ENCODE peak calls at places on chromosomes 7 and 10, in seven cellular contexts. J is Caco-2; R is left ventricle myocardium inferior; T is CD8-positive, alpha-beta T cell; A is adrenal gland; K is mammary epithelial cell; U is pancreas. W is an unnamed sample. For H3K36me3, the result is how much of the 10 kb centered on the place peaks cover.

GRCh38 chr7:44761207-44762161 is 12.8 kb downstream of the ZMIZ2 start:
- DNase-seq in J (no peak), R (peak), T (no peak), A (no peak), K (no peak), U (no peak), W (no peak)

GRCh38 chr7:15889501-15889900 is 203.0 kb upstream of the MEOX2 start:
- DNase-seq in J (peak), R (no peak), T (no peak), A (peak), K (no peak), U (no peak), W (peak)

GRCh38 chr7:94655884-94656657 is at the start of gene SGCE:
- DNase-seq in J (peak), R (peak), T (peak), A (peak), K (peak), U (peak), W (peak)

GRCh38 chr10:59181668-59182067 is 5.2 kb downstream of the PHYHIPL start:
- DNase-seq in J (peak), R (no peak), T (no peak), A (peak), K (peak), U (peak), W (peak)

GRCh38 chr7:141374425-141374824 is 176.8 kb upstream of the AGK start:
- DNase-seq in J (no peak), R (no peak), T (no peak), A (no peak), K (no peak), U (no peak), W (no peak)

GRCh38 chr7:90764848-90765570 is 168.9 kb downstream of the CDK14 start:
- DNase-seq in J (no peak), R (no peak), T (no peak), A (no peak), K (no peak), U (no peak), W (no peak)

GRCh38 chr10:12703813-12704212 is 297.7 kb downstream of the CCDC3 start:
- DNase-seq in J (no peak), R (no peak), T (no peak), A (no peak), K (peak), U (no peak), W (peak)

GRCh38 chr10:75189266-75190096 is 21.1 kb upstream of the VDAC2 start:
- DNase-seq in J (no peak), R (no peak), T (no peak), A (no peak), K (no peak), U (no peak), W (no peak)

GRCh38 chr10:19209319-19209718 is 160.7 kb downstream of the MALRD1 start:
- DNase-seq in J (no peak), R (no peak), T (no peak), A (no peak), K (no peak), U (no peak), W (no peak)

GRCh38 chr10:126066491-126066890 is 170.1 kb downstream of the FANK1 start:
- DNase-seq in J (no peak), R (no peak), T (no peak), A (no peak), K (no peak), U (no peak), W (no peak)

DNA sequence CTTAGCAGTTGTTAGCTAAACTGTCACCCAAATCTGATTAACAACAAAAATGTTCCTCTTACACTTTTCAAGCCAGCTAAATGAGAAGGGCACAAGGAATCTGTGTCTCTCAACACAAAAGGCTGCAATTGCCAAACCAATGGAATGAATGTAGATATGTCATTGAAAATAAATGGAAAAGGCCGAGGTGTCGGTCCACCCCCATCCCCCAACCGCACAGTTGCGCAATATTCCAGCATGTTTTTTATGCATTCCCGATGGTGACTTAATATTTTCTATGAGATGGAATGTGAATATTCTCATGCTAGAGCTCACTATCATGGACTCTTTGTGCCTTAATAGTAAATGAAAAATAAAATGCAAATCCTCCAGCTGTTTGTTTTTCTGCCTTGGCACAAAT is 181.6 kb upstream of the LRGUK start:
- DNase-seq in J (no peak), R (no peak), T (no peak), A (no peak), K (no peak), U (no peak), W (no peak)
- H3K36me3 ChIP-seq in J (under half), R (under half), T (under half), A (under half), K (under half), U (under half), W (under half)

GRCh38 chr10:69885379-69886156 is 83.9 kb downstream of the COL13A1 start:
- DNase-seq in J (no peak), R (no peak), T (no peak), A (no peak), K (no peak), U (no peak), W (no peak)
- TF ChIP-seq CTCF in J (peak), R (peak), T (no peak), A (no peak), K (peak), U (no peak), W (peak)

DNA sequence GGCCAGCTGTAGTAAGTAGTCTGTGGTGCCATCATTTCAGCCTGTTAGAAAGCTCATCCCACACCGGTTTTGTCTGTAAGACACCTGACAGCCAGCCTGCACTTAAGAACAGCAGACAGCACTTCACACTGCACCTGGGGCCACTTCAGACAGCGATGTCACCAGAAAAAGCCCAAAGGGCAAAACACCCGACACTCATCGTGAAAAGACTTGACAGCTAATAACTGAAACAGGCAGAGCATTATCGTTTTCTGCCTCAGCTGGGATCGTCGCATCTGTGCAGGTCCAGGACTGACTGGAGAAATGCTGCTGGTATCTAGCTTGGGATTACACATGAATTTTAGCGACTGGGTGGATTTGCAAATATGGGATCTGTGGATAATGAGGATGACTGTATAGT is 16.8 kb upstream of the LAT2 start:
- DNase-seq in J (no peak), R (no peak), T (no peak), A (no peak), K (no peak), U (no peak), W (no peak)
- H3K36me3 ChIP-seq in J (under half), R (half or more), T (half or more), A (half or more), K (half or more), U (half or more), W (under half)

GRCh38 chr7:32415936-32416335 is 74.2 kb downstream of the LSM5 start:
- DNase-seq in J (no peak), R (no peak), T (no peak), A (no peak), K (peak), U (no peak), W (peak)

GRCh38 chr7:32415519-32415918 is 74.7 kb downstream of the LSM5 start:
- DNase-seq in J (no peak), R (no peak), T (no peak), A (no peak), K (no peak), U (no peak), W (no peak)

GRCh38 chr7:32416846-32417245 is 73.3 kb downstream of the LSM5 start:
- DNase-seq in J (no peak), R (no peak), T (no peak), A (no peak), K (no peak), U (no peak), W (no peak)
- TF ChIP-seq CTCF in J (no peak), R (no peak), T (no peak), A (no peak), K (no peak), U (no peak), W (no peak)

GRCh38 chr7:64996305-64996704 is 5.5 kb upstream of the ZNF117 start:
- DNase-seq in J (no peak), R (no peak), T (no peak), A (no peak), K (no peak), U (no peak), W (no peak)
- H3K36me3 ChIP-seq in J (under half), R (under half), T (under half), A (under half), K (under half), U (under half), W (under half)